ENCODE peak calls at places on chromosomes 1 and 21, in six cellular contexts. U is substantia nigra, D is Calu3, V is RPMI8226, R is HCT116, T is posterior vena cava. H is an unnamed sample.

GRCh38 chr1:204149635-204150565 is 1.9 kb downstream of the ETNK2 start:
- DNase-seq in U (no peak), D (no peak), V (no peak), R (no peak), T (peak), H (no peak)

GRCh38 chr1:45334308-45335245 is 5.4 kb upstream of the TOE1 start:
- DNase-seq in U (no peak), D (no peak), V (no peak), R (no peak), T (peak), H (no peak)

GRCh38 chr1:209747580-209748262 is 8.1 kb upstream of the TRAF3IP3 start:
- DNase-seq in U (peak), D (peak), V (peak), R (peak), T (peak), H (peak)

GRCh38 chr1:235266325-235266724 is 61.7 kb downstream of the ARID4B start:
- DNase-seq in U (no peak), D (no peak), V (no peak), R (no peak), T (no peak), H (no peak)

GRCh38 chr1:109882288-109883245 is 28.1 kb upstream of the CSF1 start:
- DNase-seq in U (peak), D (no peak), V (no peak), R (no peak), T (peak), H (peak)

GRCh38 chr1:110225212-110225611 is 15.1 kb downstream of the KCNC4 start:
- DNase-seq in U (no peak), D (no peak), V (no peak), R (no peak), T (no peak), H (no peak)

GRCh38 chr1:206112600-206113301 is 4.4 kb downstream of the AVPR1B start:
- DNase-seq in U (no peak), D (peak), V (no peak), R (no peak), T (no peak), H (no peak)

GRCh38 chr1:225508538-225509375 is 80.9 kb upstream of the LBR start:
- DNase-seq in U (no peak), D (peak), V (no peak), R (peak), T (no peak), H (peak)

GRCh38 chr1:185315364-185316108 is 1.5 kb downstream of the IVNS1ABP start:
- DNase-seq in U (no peak), D (no peak), V (peak), R (peak), T (no peak), H (no peak)

GRCh38 chr1:65148548-65149390 is 766 bp downstream of the AK4 start:
- DNase-seq in U (peak), D (peak), V (peak), R (no peak), T (peak), H (no peak)

GRCh38 chr1:151478140-151478812 is 19.0 kb upstream of the POGZ start:
- DNase-seq in U (no peak), D (no peak), V (no peak), R (no peak), T (no peak), H (no peak)

GRCh38 chr1:197917813-197918646 is 858 bp downstream of the LHX9 start:
- DNase-seq in U (no peak), D (no peak), V (peak), R (no peak), T (peak), H (no peak)

GRCh38 chr1:145908653-145909052 is 1.2 kb downstream of the ITGA10 start:
- DNase-seq in U (no peak), D (no peak), V (no peak), R (no peak), T (no peak), H (no peak)

GRCh38 chr21:15552914-15553491 is 176.8 kb upstream of the USP25 start:
- DNase-seq in U (no peak), D (no peak), V (no peak), R (no peak), T (no peak), H (no peak)

GRCh38 chr21:44458971-44459711 is 3.8 kb downstream of the LRRC3 start:
- DNase-seq in U (no peak), D (no peak), V (no peak), R (no peak), T (peak), H (no peak)

GRCh38 chr1:224425279-224425884 is 9.2 kb downstream of the WDR26 start:
- DNase-seq in U (no peak), D (no peak), V (no peak), R (no peak), T (no peak), H (no peak)

GRCh38 chr1:66012076-66012769 is 219.5 kb downstream of the PDE4B start:
- DNase-seq in U (no peak), D (no peak), V (no peak), R (no peak), T (no peak), H (no peak)

GRCh38 chr21:35565204-35565611 is 495.1 kb downstream of the SETD4 start:
- DNase-seq in U (no peak), D (peak), V (no peak), R (no peak), T (peak), H (no peak)

GRCh38 chr21:40976198-40977114 is 129.5 kb upstream of the DSCAM start:
- DNase-seq in U (no peak), D (no peak), V (no peak), R (no peak), T (no peak), H (peak)

GRCh38 chr1:79151006-79151796 is 144.7 kb upstream of the ADGRL4 start:
- DNase-seq in U (no peak), D (no peak), V (no peak), R (no peak), T (no peak), H (no peak)

GRCh38 chr1:35443768-35444518 is 113.3 kb downstream of the KIAA0319L start:
- DNase-seq in U (no peak), D (no peak), V (no peak), R (no peak), T (no peak), H (no peak)

GRCh38 chr1:228154685-228155571 is 5.2 kb downstream of the GJC2 start:
- DNase-seq in U (no peak), D (no peak), V (peak), R (no peak), T (peak), H (no peak)

GRCh38 chr1:204932573-204932909 is 61.9 kb downstream of the NFASC start:
- DNase-seq in U (no peak), D (no peak), V (no peak), R (no peak), T (no peak), H (no peak)